ENCODE peak calls at places on chromosomes 4 and X, in four cellular contexts. Z is HFFc6, Y is uterus, I is H9. B is an unnamed sample.

GRCh38 chr4:171538601-171539100 is 274.6 kb upstream of the GALNTL6 start:
- DNase-seq in Y (no peak), I (no peak), Z (no peak), B (no peak)

GRCh38 chr4:134935320-134935719 is 733.7 kb upstream of the PABPC4L start:
- DNase-seq in Y (no peak), I (no peak), Z (peak), B (no peak)

GRCh38 chrX:136064661-136065043 is 79.4 kb downstream of the SLC9A6 start:
- DNase-seq in Z (no peak), I (no peak), Y (no peak), B (no peak)

GRCh38 chr4:156378053-156378665 is 424.5 kb upstream of the CTSO start:
- DNase-seq in I (peak), Y (no peak), Z (peak), B (no peak)

GRCh38 chr4:141459020-141459419 is 177.4 kb upstream of the IL15 start:
- DNase-seq in I (no peak), Y (no peak), Z (no peak), B (no peak)

GRCh38 chrX:72201836-72202536 is 20.4 kb downstream of the PIN4 start:
- DNase-seq in I (no peak), Y (no peak), Z (peak), B (no peak)

GRCh38 chrX:93420635-93421034 is 252.7 kb downstream of the NAP1L3 start:
- DNase-seq in I (no peak), Z (no peak), Y (no peak), B (no peak)

GRCh38 chrX:2583194-2584162 is 82.7 kb upstream of the DHRSX start:
- DNase-seq in Z (no peak), I (no peak), Y (no peak), B (no peak)

GRCh38 chr4:10589308-10589707 is 95.3 kb downstream of the CLNK start:
- DNase-seq in Z (no peak), I (no peak), Y (no peak), B (no peak)

GRCh38 chr4:74671074-74671698 is 123.1 kb downstream of the BTC start:
- DNase-seq in Y (no peak), Z (peak), I (peak), B (peak)

GRCh38 chr4:38184404-38184803 is 224.2 kb downstream of the PTTG2 start:
- DNase-seq in Z (no peak), Y (no peak), I (no peak), B (no peak)

GRCh38 chr4:148225639-148226038 is 216.6 kb downstream of the NR3C2 start:
- DNase-seq in Y (no peak), Z (no peak), I (no peak), B (no peak)

GRCh38 chrX:51891821-51892551 is 1.4 kb upstream of the MAGED1 start:
- DNase-seq in I (no peak), Z (peak), Y (peak), B (no peak)

GRCh38 chr4:44661940-44662622 is 10.7 kb upstream of the YIPF7 start:
- DNase-seq in Y (no peak), Z (no peak), I (no peak), B (no peak)

GRCh38 chr4:140158234-140159030 is 4.4 kb upstream of the MAML3 start:
- DNase-seq in I (no peak), Y (no peak), Z (no peak), B (no peak)

GRCh38 chrX:49106930-49107329 is 16.6 kb downstream of the GPKOW start:
- DNase-seq in Y (no peak), Z (peak), I (peak), B (peak)

GRCh38 chr4:88409789-88410188 is 31.1 kb downstream of the HERC6 start:
- DNase-seq in I (no peak), Z (no peak), Y (no peak), B (no peak)

GRCh38 chr4:98929341-98930267 is 671 bp upstream of the EIF4E start:
- DNase-seq in Y (peak), Z (peak), I (no peak), B (peak)

GRCh38 chrX:12974217-12974796 is 603 bp upstream of the TMSB4X start:
- DNase-seq in Y (peak), I (peak), Z (peak), B (no peak)

GRCh38 chr4:37324526-37324925 is 80.0 kb downstream of the NWD2 start:
- DNase-seq in Z (no peak), I (no peak), Y (no peak), B (no peak)

GRCh38 chr4:119559044-119559647 is 69.5 kb downstream of the PDE5A start:
- DNase-seq in Z (peak), I (no peak), Y (no peak), B (no peak)

GRCh38 chr4:185112104-185112503 is 31.0 kb upstream of the SLC25A4 start:
- DNase-seq in Y (peak), Z (peak), I (no peak), B (no peak)

GRCh38 chr4:113773014-113773413 is 11.5 kb upstream of the CAMK2D start:
- DNase-seq in Z (no peak), I (no peak), Y (no peak), B (no peak)

GRCh38 chr4:146283758-146284651 is 69.7 kb downstream of the REELD1 start:
- DNase-seq in I (no peak), Z (no peak), Y (no peak), B (no peak)

GRCh38 chrX:13688772-13689518 is at the start of gene RAB9A:
- DNase-seq in I (peak), Y (peak), Z (peak), B (peak)

GRCh38 chr4:159487284-159487747 is 384.4 kb downstream of the RAPGEF2 start:
- DNase-seq in Y (no peak), I (peak), Z (peak), B (no peak)

GRCh38 chr4:95231713-95232112 is 317.1 kb downstream of the UNC5C start:
- DNase-seq in I (no peak), Y (no peak), Z (no peak), B (no peak)

GRCh38 chrX:115894087-115894486 is 276.5 kb upstream of the AGTR2 start:
- DNase-seq in Z (no peak), Y (no peak), I (peak), B (no peak)

GRCh38 chrX:11099465-11099864 is 11.7 kb upstream of the HCCS start:
- DNase-seq in Z (no peak), Y (no peak), I (no peak), B (no peak)

GRCh38 chr4:59834943-59835342 is 1365.2 kb upstream of the ADGRL3 start:
- DNase-seq in Z (no peak), I (no peak), Y (no peak), B (no peak)

GRCh38 chrX:86421771-86422170 is 273.5 kb downstream of the DACH2 start:
- DNase-seq in Y (no peak), Z (no peak), I (no peak), B (no peak)

GRCh38 chrX:149641832-149642231 is 10.2 kb upstream of the TMEM185A start:
- DNase-seq in I (no peak), Y (no peak), Z (no peak), B (no peak)

GRCh38 chr4:100357542-100357941 is 160.3 kb downstream of the EMCN start:
- DNase-seq in I (no peak), Z (no peak), Y (no peak), B (no peak)

GRCh38 chrX:53073115-53073581 is 9.0 kb upstream of the TSPYL2 start:
- DNase-seq in Y (no peak), Z (no peak), I (no peak), B (no peak)

GRCh38 chr4:4914059-4914820 is 54.8 kb downstream of the MSX1 start:
- DNase-seq in I (no peak), Z (peak), Y (no peak), B (no peak)

DNA sequence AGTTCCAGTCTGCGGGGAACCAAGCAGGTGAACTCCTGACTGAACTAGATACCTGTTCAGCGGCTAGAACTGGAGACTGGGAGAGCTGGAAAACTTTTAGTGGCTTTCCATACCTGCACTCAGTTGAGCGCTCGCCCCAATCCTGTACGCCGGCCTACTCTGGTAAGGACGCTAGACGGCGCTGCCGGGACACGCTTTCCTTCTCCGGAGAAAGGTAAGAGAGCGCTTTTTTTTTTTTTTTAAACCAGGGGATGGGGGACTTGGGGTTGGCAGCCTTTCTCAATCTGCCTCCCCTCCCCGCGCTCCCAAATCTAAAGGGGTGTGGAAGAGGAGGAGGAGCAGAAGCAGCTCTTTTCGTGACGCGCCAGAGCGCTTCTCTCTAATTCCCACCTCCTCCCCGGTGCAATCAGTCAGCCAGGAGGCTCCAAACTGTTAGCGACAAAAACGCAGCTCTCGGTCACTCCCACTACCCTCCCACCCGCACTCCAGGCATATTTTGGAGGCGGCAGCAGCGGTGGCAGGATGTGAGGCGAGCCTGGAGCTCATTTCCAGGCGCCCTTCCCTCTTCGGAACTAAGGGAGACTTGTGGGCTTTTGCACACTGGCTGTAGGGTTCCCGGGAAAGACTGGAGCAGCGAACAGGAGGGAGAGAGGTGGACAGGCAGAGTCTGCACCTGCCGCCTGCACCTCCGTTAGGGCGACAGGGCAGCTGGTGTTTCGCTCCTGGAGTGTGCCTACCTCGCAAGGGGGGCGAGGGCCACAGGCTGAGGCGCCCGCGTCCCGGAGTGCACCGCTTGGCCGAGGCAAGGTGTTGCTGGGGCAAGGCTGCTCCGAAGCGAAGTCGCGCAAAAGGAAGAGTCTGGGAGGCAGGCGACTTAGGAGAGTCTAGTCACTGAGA is at the start of gene IL1RAPL2:
- DNase-seq in Z (no peak), Y (no peak), I (peak), B (no peak)
- TF ChIP-seq CTCF in Z (peak), Y (no peak), I (peak), B (no peak)

GRCh38 chr4:24791043-24791442 is 4.3 kb upstream of the SOD3 start:
- DNase-seq in I (no peak), Y (no peak), Z (no peak), B (no peak)

GRCh38 chr4:24794916-24795665 is at the start of gene SOD3:
- DNase-seq in I (peak), Z (peak), Y (peak), B (no peak)

GRCh38 chr4:24792552-24792951 is 2.8 kb upstream of the SOD3 start:
- DNase-seq in I (no peak), Y (no peak), Z (no peak), B (no peak)

GRCh38 chr4:24794111-24794860 is 1.1 kb upstream of the SOD3 start:
- DNase-seq in I (no peak), Z (peak), Y (peak), B (no peak)

DNA sequence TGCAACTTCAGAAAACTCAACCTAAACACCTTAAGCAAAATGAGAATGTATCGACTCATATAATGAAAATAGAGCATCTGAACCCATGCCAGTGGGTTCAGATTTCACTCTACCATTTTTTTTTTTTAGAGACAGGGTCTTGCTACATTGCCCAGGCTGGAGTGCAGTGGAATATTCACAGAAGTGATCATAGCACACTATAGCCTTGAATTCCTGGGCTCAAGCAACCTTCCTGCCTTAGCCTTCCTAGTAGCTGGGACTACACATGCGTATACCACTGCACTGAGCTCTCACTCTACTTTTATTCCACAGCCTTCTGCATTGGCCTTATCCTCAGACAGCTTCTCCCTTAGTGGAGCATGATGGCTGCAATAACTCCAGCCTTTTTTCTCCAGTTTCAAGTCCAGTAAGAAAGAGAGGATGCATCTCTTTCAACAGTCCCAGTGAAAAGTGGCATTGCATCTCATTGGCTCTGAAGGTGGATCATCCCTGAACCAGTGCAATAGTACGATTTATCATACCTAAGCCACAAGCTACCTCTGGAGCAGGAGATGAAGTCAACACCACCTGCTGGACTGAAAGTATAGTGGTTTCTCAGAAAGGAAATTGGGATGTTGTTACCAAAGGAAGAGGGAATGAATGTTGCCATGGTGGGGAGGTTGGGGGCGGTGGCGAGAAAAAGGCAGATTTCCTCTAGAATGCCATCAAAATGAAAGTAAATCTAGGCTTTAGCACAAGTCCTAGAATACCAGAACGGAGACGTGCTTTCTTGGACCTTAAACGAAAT is 2.0 kb upstream of the SOD3 start:
- DNase-seq in Y (no peak), I (no peak), Z (peak), B (no peak)
- TF ChIP-seq CTCF in Y (no peak), I (peak), Z (peak), B (no peak)

GRCh38 chr4:52863324-52863723 is 1.2 kb downstream of the RASL11B start:
- DNase-seq in Y (no peak), I (no peak), Z (no peak), B (no peak)
- TF ChIP-seq CTCF in Y (no peak), I (no peak), Z (no peak), B (no peak)

GRCh38 chr4:163680390-163681098 is 186.1 kb downstream of the TMA16 start:
- DNase-seq in I (no peak), Z (no peak), Y (no peak), B (no peak)

GRCh38 chr4:163679189-163679588 is 184.7 kb downstream of the TMA16 start:
- DNase-seq in Y (no peak), I (no peak), Z (peak), B (no peak)

DNA sequence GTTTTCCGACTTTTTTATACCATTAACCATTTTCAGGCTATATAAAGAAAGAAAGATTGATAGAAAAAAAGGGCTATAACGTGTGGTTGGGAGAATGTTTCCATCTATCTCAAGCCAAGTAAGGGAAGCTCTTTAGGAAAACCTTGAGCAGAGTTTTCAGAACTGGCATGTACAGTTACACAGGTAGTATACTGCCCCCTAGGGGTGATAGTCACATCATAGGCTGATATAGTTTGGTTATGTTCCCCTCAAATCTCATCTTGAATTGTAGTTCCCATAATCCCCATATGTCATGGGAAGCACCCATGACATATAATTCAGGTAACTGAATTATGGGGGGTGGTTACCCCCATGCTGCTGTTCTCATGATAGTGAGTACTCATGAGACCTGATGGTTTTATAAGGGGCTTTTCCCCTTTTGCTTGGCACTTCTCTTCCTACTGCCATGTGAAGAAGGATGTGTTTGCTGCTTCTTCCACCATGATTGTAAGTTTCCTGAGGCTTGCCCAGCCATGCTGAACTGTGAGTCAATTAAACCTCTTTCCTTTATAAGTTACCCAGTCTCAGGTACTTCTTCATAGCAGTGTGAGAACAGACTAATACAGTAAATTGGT is 186.8 kb downstream of the TMA16 start:
- DNase-seq in Z (no peak), Y (no peak), I (no peak), B (no peak)
- TF ChIP-seq CTCF in Z (peak), Y (peak), I (peak), B (peak)

DNA sequence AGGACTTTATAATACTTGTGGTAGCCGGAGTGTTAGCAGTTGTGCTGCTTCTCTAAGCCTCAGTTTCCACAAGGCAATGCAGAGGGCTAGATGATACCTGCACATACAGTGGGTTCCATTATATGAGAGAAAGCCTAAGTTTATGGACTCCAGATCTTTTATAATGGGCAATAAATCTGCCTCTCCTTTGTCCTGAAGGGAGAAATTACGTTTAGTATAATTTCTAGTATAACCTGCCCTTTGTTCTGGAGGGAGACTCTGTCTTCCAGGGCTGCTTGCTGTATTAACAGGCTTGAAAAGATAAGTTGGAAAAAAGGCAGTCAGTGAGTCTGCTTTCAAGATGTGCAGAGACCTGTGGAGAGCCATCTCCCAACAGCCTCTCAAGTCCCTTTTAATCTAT is 42.7 kb downstream of the ZNF81 start:
- DNase-seq in I (no peak), Z (no peak), Y (no peak), B (no peak)
- TF ChIP-seq CTCF in I (no peak), Z (no peak), Y (no peak), B (no peak)

DNA sequence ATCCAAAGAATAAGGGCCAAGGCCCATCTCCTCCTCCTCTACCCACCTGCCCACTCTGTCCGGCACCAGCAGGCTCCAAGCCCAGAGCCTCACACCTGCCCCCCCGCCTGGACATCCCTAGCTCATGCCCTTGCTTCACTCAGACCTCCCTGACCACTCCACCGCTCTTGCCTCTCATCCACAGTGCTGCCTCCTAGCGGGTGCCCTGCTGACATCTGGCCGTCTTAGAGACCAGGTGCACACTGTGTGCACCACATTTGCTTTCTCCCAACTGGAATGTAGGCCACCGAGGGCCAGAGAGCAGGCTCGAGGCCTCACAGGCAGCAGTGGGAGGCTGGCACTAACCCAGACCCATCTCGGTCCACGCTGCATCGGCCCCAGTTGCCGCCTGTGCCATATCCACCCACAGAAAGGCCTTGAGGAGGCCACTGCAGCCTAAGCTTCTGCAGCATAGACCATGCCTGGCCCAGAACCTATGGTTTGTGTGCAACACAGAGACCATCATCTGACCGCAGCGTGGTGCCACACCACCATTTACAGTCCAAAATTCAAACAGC is 13.5 kb downstream of the LETM1 start:
- DNase-seq in I (peak), Z (no peak), Y (no peak), B (no peak)
- TF ChIP-seq CTCF in I (peak), Z (no peak), Y (no peak), B (no peak)

DNA sequence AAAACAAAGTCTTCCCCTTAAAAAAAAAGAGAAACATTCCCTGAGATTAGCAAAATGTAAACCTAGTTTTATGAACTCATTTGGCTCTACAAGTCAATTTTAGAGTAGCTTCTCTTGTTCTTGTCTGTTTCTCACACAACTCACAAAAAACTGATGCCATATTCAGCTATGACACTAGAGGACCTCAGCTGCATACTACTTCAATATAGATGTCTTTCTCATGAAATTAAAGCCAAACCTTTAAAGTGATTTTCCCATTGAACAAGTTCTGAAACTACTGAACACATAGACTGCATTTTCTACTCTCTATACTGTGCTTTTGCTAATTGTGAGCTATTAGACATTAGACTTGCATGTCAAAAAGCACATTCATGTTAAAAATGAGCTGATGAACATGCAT is 49.8 kb downstream of the TBCK start:
- DNase-seq in Z (peak), I (no peak), Y (no peak), B (no peak)
- TF ChIP-seq CTCF in Z (peak), I (peak), Y (peak), B (peak)

GRCh38 chr4:77430847-77431246 is 174.8 kb upstream of the CXCL13 start:
- DNase-seq in Z (no peak), I (no peak), Y (no peak), B (no peak)
- TF ChIP-seq CTCF in Z (no peak), I (peak), Y (no peak), B (no peak)

B was measured in CD4-positive, alpha-beta T cell.